ENCODE peak calls at places on chromosome 11, in ten cellular contexts. F is prostate gland, I is adrenal gland, B is tibial nerve, T is stomach, E is K562, S is upper lobe of left lung, P is ovary, K is body of pancreas, C is A549. G is an unnamed sample.

GRCh38 chr11:76310832-76311231 is 70.1 kb downstream of the THAP12 start:
- DNase-seq in P (no peak), E (no peak), K (no peak), C (no peak), I (no peak), F (no peak), S (no peak), B (no peak), T (no peak), G (no peak)

GRCh38 chr11:118843518-118843917 is 40.2 kb upstream of the CXCR5 start:
- DNase-seq in F (no peak), E (no peak), T (no peak), B (no peak), S (no peak), I (no peak), P (no peak), C (no peak), K (no peak), G (no peak)

GRCh38 chr11:58028687-58029411 is 1.9 kb upstream of the OR6Q1 start:
- DNase-seq in P (no peak), T (no peak), S (no peak), F (no peak), E (no peak), I (no peak), B (no peak), C (no peak), K (peak), G (no peak)

GRCh38 chr11:65562788-65563187 is 4.6 kb upstream of the LTBP3 start:
- DNase-seq in S (no peak), F (no peak), B (no peak), I (no peak), K (no peak), E (no peak), T (no peak), C (no peak), P (no peak), G (no peak)

GRCh38 chr11:35178067-35178805 is 39.3 kb downstream of the CD44 start:
- DNase-seq in C (no peak), P (no peak), S (no peak), T (no peak), F (no peak), K (no peak), I (no peak), E (no peak), B (no peak), G (no peak)

GRCh38 chr11:30023037-30023436 is 6.2 kb upstream of the KCNA4 start:
- DNase-seq in P (no peak), E (no peak), T (no peak), I (no peak), S (no peak), F (no peak), C (no peak), K (no peak), B (no peak), G (no peak)

GRCh38 chr11:125569913-125570621 is 790 bp downstream of the EI24 start:
- DNase-seq in I (no peak), E (no peak), B (no peak), F (no peak), S (no peak), K (peak), C (no peak), P (no peak), T (peak), G (no peak)

GRCh38 chr11:32420937-32421532 is 14.3 kb downstream of the WT1 start:
- DNase-seq in S (no peak), K (no peak), I (no peak), F (no peak), B (no peak), C (no peak), P (no peak), E (peak), T (no peak), G (no peak)

GRCh38 chr11:35334385-35335090 is 84.8 kb downstream of the SLC1A2 start:
- DNase-seq in K (no peak), S (no peak), E (no peak), I (no peak), T (no peak), F (no peak), B (no peak), C (no peak), P (no peak), G (no peak)

GRCh38 chr11:66192181-66192888 is 76.1 kb upstream of the RAB1B start:
- DNase-seq in K (no peak), S (no peak), P (no peak), E (no peak), C (no peak), F (no peak), B (no peak), T (no peak), I (no peak), G (no peak)

GRCh38 chr11:80330302-80330701 is 889.5 kb upstream of the TENM4 start:
- DNase-seq in C (no peak), F (no peak), P (no peak), B (no peak), E (no peak), I (peak), K (no peak), S (no peak), T (no peak), G (no peak)

GRCh38 chr11:134063991-134064747 is 4.7 kb upstream of the JAM3 start:
- DNase-seq in T (no peak), B (no peak), F (no peak), I (no peak), K (no peak), P (no peak), S (no peak), C (no peak), E (no peak), G (no peak)

GRCh38 chr11:117593065-117593464 is 204.0 kb downstream of the DSCAML1 start:
- DNase-seq in F (no peak), S (peak), K (no peak), T (no peak), B (no peak), P (no peak), E (no peak), I (no peak), C (no peak), G (no peak)

GRCh38 chr11:61645179-61645868 is 34.9 kb upstream of the DAGLA start:
- DNase-seq in S (no peak), T (no peak), I (no peak), K (no peak), E (no peak), B (no peak), F (no peak), P (no peak), C (no peak), G (no peak)

GRCh38 chr11:40125054-40125453 is 1334.4 kb downstream of the LRRC4C start:
- DNase-seq in P (no peak), T (no peak), E (no peak), F (no peak), I (no peak), B (no peak), S (no peak), K (no peak), C (no peak), G (no peak)

GRCh38 chr11:40130427-40130826 is 1329.0 kb downstream of the LRRC4C start:
- DNase-seq in S (no peak), I (no peak), K (no peak), T (no peak), P (no peak), C (no peak), B (no peak), F (no peak), E (no peak), G (no peak)

GRCh38 chr11:40132881-40133280 is 1326.6 kb downstream of the LRRC4C start:
- DNase-seq in K (no peak), E (no peak), F (no peak), P (no peak), I (no peak), S (no peak), B (no peak), T (no peak), C (no peak), G (no peak)

GRCh38 chr11:40133526-40133925 is 1325.9 kb downstream of the LRRC4C start:
- DNase-seq in F (no peak), I (no peak), B (no peak), T (no peak), K (no peak), P (no peak), C (no peak), E (no peak), S (no peak), G (no peak)

GRCh38 chr11:40129276-40129675 is 1330.2 kb downstream of the LRRC4C start:
- DNase-seq in B (no peak), T (no peak), C (no peak), K (no peak), I (no peak), F (no peak), P (no peak), S (no peak), E (no peak), G (no peak)
- TF ChIP-seq CTCF in B (peak), T (peak), C (no peak), K (peak), I (no peak), F (no peak), P (no peak), S (peak), E (no peak), G (no peak)

GRCh38 chr11:79201637-79202347 is 239.0 kb downstream of the TENM4 start:
- DNase-seq in F (no peak), S (no peak), T (no peak), K (no peak), I (no peak), C (no peak), P (no peak), B (no peak), E (no peak), G (no peak)

GRCh38 chr11:79198898-79199250 is 242.0 kb downstream of the TENM4 start:
- DNase-seq in P (no peak), C (no peak), E (no peak), S (no peak), T (no peak), B (no peak), K (peak), F (no peak), I (no peak), G (no peak)

GRCh38 chr11:79198203-79198897 is 242.5 kb downstream of the TENM4 start:
- DNase-seq in I (no peak), E (no peak), P (no peak), C (no peak), S (no peak), T (no peak), F (no peak), K (no peak), B (no peak), G (no peak)

GRCh38 chr11:79199729-79200354 is 241.0 kb downstream of the TENM4 start:
- DNase-seq in S (no peak), B (no peak), F (no peak), C (no peak), T (no peak), K (no peak), I (no peak), P (no peak), E (no peak), G (no peak)

DNA sequence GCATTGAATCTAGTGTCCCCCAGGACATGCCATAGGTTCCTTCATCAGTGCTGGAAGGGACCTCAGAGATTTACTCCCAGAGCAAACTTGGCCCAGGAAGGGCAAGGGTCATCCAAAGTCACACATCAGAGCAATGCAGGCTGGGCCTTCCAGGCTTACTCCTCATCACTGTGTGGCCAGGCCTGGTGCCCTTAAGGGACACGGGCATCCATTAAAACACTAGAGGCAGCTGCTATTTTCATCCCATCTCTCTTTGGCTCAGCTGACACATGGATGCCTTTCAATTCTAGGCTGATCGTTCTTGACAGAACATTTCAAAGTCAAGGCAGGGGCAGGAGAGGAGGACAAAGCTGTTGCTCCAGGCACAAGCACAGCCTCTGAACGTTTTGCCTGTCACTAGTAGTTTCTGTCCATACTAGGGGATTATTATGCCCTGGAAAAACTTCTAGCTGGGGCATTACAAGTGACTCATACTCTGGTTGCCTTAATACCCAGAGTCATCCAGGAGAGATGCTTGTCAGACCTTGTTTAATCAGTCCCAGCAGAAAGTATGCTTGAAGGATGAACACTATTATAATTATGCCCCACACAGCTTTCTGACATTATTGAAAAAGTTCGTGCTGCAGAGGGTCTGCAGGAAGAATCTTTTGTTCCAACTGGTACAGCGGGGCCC is 240.3 kb downstream of the TENM4 start:
- DNase-seq in K (no peak), T (no peak), P (no peak), C (no peak), S (no peak), F (no peak), I (no peak), B (no peak), E (no peak), G (no peak)
- H3K27ac ChIP-seq in K (no peak), T (no peak), P (no peak), C (no peak), S (no peak), F (no peak), I (no peak), B (no peak), E (no peak), G (no peak)

DNA sequence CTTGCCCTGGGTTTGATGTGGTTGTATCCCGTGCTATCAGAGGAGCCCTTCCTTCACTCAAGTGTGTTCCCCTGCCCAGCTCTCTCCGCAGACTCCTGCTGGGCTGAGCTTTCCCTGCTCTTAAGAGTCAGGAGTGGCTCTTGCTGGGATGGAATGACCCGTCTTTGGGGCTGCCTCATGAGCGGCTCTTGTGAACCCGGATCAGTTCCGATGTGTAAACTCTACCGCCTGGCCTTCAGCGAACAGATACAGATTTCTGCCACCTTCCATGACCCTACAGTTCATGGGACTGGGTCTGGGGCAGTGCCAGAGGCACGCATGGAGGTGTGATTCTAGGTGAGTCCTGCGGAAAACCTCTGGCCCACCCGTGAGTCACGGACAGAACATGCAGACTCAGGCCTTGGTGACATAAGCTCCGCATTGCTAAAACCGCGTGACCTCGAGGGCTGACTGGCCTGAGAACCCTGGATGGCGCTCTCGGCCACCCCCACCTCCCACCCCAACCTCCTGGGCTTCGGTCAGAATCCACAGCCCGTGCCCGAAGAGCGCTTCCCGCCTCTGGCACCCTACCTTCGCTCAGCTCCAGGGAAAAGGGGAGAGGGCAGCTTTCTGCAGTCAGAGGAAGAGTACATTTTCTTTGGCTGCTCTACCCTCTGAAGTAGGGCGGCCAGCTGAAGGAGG is 1.3 kb upstream of the ZBTB16 start:
- DNase-seq in P (peak), S (peak), I (peak), B (no peak), T (no peak), F (no peak), E (no peak), K (peak), C (no peak), G (peak)
- TF ChIP-seq POLR2A in P (no peak), S (peak), I (no peak), B (no peak), T (no peak), F (no peak), E (no peak), K (no peak), C (no peak), G (no peak)

DNA sequence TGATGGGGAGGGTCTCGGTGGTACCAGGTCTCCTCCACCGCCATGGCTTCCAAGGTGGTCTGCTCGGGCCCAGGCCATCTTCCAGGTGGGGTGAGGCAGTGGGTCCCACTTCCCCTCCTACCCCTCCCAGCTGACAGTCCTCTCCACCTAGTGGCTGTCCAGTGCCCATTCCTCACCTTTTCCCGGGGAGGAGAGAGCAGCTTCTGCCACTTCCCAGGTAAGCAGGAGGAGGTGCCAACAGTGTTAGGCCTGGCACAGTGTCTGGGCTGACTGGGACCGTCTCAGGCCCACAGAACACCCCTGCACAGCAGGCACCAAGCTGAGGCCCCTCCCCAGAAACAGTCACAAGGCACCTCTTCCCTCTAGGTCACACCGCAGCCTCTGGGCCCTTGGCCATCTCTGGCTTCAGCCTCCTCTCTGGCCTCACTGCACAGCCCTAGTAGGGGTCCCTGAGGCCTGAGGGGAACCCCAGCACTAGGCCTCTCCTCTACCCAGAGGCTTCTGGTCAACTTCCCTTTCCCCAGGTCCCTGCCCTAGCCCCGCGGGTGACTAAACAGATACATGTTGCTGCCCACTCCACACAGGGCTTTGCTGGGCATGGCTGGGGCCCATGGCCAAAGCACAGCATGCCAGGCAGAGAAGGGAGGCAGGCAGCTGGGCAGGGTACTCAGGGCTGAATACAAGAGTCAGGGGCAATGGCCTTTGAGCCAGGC is 2.3 kb upstream of the ANKRD13D start:
- DNase-seq in E (no peak), S (peak), P (no peak), F (no peak), K (peak), T (no peak), C (no peak), I (no peak), B (no peak), G (no peak)
- TF ChIP-seq CTCF in E (peak), S (no peak), P (no peak), F (no peak), K (no peak), T (no peak), C (no peak), I (no peak), B (no peak), G (no peak)

GRCh38 chr11:132028380-132029240 is 658.2 kb downstream of the NTM start:
- DNase-seq in B (no peak), E (peak), P (no peak), S (no peak), C (no peak), F (no peak), K (peak), I (no peak), T (peak), G (no peak)
- H3K27ac ChIP-seq in B (no peak), E (no peak), P (no peak), S (no peak), C (no peak), F (no peak), K (no peak), I (no peak), T (no peak), G (no peak)

GRCh38 chr11:2991477-2992233 is 474 bp downstream of the NAP1L4 start:
- DNase-seq in K (no peak), I (no peak), E (no peak), C (peak), B (no peak), S (peak), T (no peak), F (peak), P (no peak), G (peak)
- TF ChIP-seq POLR2A in K (no peak), I (peak), E (no peak), C (no peak), B (no peak), S (no peak), T (no peak), F (no peak), P (no peak), G (no peak)

DNA sequence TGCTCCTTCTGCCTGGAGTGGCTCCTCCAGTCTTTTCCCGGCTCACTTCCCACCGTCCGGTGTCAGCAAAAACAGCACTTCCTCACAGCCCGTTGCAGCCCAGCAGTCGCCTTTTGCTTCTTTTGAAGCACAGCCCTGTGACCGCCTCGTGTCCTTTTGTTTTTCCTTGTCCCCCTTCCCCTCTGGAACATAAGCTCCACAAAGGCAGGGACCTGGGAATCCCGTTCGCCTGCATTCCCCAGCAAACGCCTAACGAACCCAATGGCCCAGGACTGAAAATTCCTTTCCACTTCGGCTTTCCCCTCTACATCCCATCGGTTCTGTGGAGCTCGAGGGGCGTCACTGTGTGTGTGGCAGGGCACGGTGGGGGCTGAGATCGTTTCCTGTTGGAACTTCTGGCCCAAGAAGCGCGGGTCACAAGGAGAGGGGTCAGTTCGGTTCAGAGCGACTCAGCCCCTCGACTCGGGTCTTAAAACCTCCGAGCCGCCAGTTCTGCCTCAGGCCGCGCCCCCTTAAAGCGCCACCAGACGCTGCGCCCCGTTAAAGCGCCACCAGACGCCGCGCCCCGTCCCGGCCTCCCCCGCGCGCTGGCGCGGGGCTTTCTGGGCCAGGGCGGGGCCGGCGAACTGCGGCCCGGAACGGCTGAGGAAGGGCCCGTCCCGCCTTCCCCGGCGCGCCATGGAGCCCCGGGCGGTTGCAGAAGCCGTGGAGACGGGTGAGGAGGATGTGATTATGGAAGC is 839 bp downstream of the RIC8A start:
- DNase-seq in T (peak), I (peak), F (peak), K (peak), C (peak), P (peak), B (peak), E (peak), S (peak), G (peak)
- TF ChIP-seq CTCF in T (no peak), I (no peak), F (no peak), K (no peak), C (no peak), P (no peak), B (no peak), E (peak), S (peak), G (no peak)